ENCODE peak calls at places on chromosomes 7 and 10, in seven cellular contexts. G, D, N, X, J, U and V are unnamed samples.

GRCh38 chr10:50993817-50994251 is 80.5 kb upstream of the PRKG1 start:
- DNase-seq in X (peak), U (peak), N (no peak), D (no peak), G (no peak), J (no peak), V (no peak)

GRCh38 chr10:14904316-14904732 is 25.7 kb downstream of the SUV39H2 start:
- DNase-seq in D (no peak), G (peak), X (peak), N (no peak), U (peak), J (peak), V (peak)

GRCh38 chr7:72493850-72494661 is 81.9 kb upstream of the CALN1 start:
- DNase-seq in N (peak), X (peak), D (peak), J (peak), G (peak), U (peak), V (peak)

GRCh38 chr10:100717166-100717565 is 28.2 kb upstream of the PAX2 start:
- DNase-seq in J (no peak), N (no peak), U (no peak), X (no peak), G (no peak), D (no peak), V (no peak)

GRCh38 chr10:111996103-111996502 is 187.5 kb downstream of the GPAM start:
- DNase-seq in U (no peak), X (no peak), D (no peak), G (peak), N (no peak), J (no peak), V (no peak)

GRCh38 chr7:150846291-150847115 is 5.8 kb upstream of the AOC1 start:
- DNase-seq in D (no peak), G (no peak), X (no peak), N (no peak), J (no peak), U (no peak), V (no peak)

GRCh38 chr7:158432369-158433270 is 155.0 kb downstream of the PTPRN2 start:
- DNase-seq in X (peak), U (no peak), D (no peak), N (no peak), J (no peak), G (no peak), V (peak)

GRCh38 chr7:64672414-64672813 is 6.5 kb downstream of the ZNF107 start:
- DNase-seq in G (no peak), U (no peak), D (no peak), X (no peak), J (no peak), N (no peak), V (no peak)

GRCh38 chr10:94673614-94674321 is 9.8 kb upstream of the CYP2C18 start:
- DNase-seq in G (peak), D (no peak), N (no peak), J (no peak), U (peak), X (peak), V (no peak)

GRCh38 chr10:266974-267425 is 131.7 kb downstream of the ZMYND11 start:
- DNase-seq in J (no peak), X (peak), G (no peak), U (no peak), D (no peak), N (no peak), V (no peak)

GRCh38 chr7:69367785-69368184 is 230.5 kb upstream of the AUTS2 start:
- DNase-seq in G (peak), J (no peak), U (no peak), X (peak), N (no peak), D (no peak), V (peak)

GRCh38 chr7:130338233-130338632 is 6.4 kb upstream of the CPA5 start:
- DNase-seq in D (no peak), X (no peak), J (no peak), U (no peak), N (no peak), G (no peak), V (no peak)

GRCh38 chr10:124878457-124878739 is 63.5 kb upstream of the ZRANB1 start:
- DNase-seq in U (no peak), X (no peak), J (no peak), D (no peak), G (no peak), N (no peak), V (no peak)

GRCh38 chr10:97196213-97197029 is 10.7 kb upstream of the SLIT1 start:
- DNase-seq in U (peak), J (peak), D (peak), G (peak), X (peak), N (peak), V (peak)

GRCh38 chr7:11858668-11859302 is 26.8 kb upstream of the THSD7A start:
- DNase-seq in X (no peak), J (no peak), N (no peak), G (no peak), D (peak), U (no peak), V (no peak)

GRCh38 chr7:14902589-14902963 is at the start of gene DGKB:
- DNase-seq in J (no peak), D (no peak), U (peak), G (no peak), X (peak), N (peak), V (peak)

GRCh38 chr7:131501422-131501821 is 55.0 kb downstream of the PODXL start:
- DNase-seq in N (no peak), U (no peak), J (peak), G (peak), D (no peak), X (peak), V (peak)

GRCh38 chr7:155792999-155793560 is 19.2 kb downstream of the SHH start:
- DNase-seq in X (no peak), U (no peak), N (no peak), D (no peak), J (no peak), G (no peak), V (no peak)